ENCODE peak calls at places on chromosomes 6 and 20, in ten cellular contexts. Q is OCI-LY7; Z is ascending aorta; N is mesendoderm; S is heart right ventricle; T is CD8-positive, alpha-beta memory T cell; B is neural progenitor cell; Y is CD4-positive, CD25-positive, alpha-beta regulatory T cell; V is NT2/D1; A is adipocyte. U is an unnamed sample.

GRCh38 chr6:11971154-11971553 is 41.0 kb upstream of the HIVEP1 start:
- DNase-seq in T (no peak), N (no peak), Y (no peak), V (no peak), S (no peak), B (no peak), A (peak; percentile 85), Z (no peak), Q (no peak), U (no peak)

GRCh38 chr6:2158596-2159271 is 86.7 kb downstream of the GMDS start:
- DNase-seq in V (peak; percentile 70), Z (no peak), Y (no peak), A (peak; percentile 38), T (no peak), Q (peak; percentile 7), N (peak; percentile 95), S (no peak), B (peak; percentile 88), U (no peak)

GRCh38 chr6:140379919-140380318 is 1005.5 kb upstream of the CITED2 start:
- DNase-seq in Y (no peak), S (no peak), N (no peak), V (no peak), B (no peak), T (no peak), Q (no peak), Z (no peak), A (peak; percentile 68), U (no peak)

GRCh38 chr6:56156643-56157042 is 90.7 kb downstream of the COL21A1 start:
- DNase-seq in Q (no peak), V (no peak), Z (no peak), N (no peak), Y (no peak), A (no peak), T (no peak), S (no peak), B (no peak), U (no peak)

GRCh38 chr6:106421491-106421890 is 61.0 kb downstream of the CRYBG1 start:
- DNase-seq in Y (no peak), Q (no peak), Z (no peak), N (no peak), S (no peak), A (no peak), T (no peak), B (no peak), V (no peak), U (no peak)

GRCh38 chr20:8777866-8778265 is 291.0 kb upstream of the PLCB4 start:
- DNase-seq in V (no peak), Y (no peak), S (no peak), N (no peak), Q (no peak), Z (no peak), A (no peak), T (no peak), B (no peak), U (no peak)

GRCh38 chr6:53107091-53107490 is 41.5 kb downstream of the GCM1 start:
- DNase-seq in Y (no peak), Z (no peak), T (no peak), N (no peak), V (no peak), Q (no peak), B (no peak), A (peak; percentile 40), S (no peak), U (no peak)

GRCh38 chr20:54345817-54346216 is 129.6 kb upstream of the DOK5 start:
- DNase-seq in B (no peak), T (no peak), S (no peak), Q (no peak), N (peak; percentile 10), V (no peak), Z (no peak), Y (no peak), A (peak; percentile 27), U (no peak)

GRCh38 chr6:41167173-41167963 is 4.5 kb upstream of the TREM2 start:
- DNase-seq in Q (no peak), S (no peak), V (no peak), A (peak; percentile 38), T (no peak), B (peak; percentile 66), Y (no peak), Z (no peak), N (peak; percentile 63), U (no peak)

GRCh38 chr6:54655162-54655561 is 191.4 kb upstream of the FAM83B start:
- DNase-seq in S (no peak), A (no peak), T (no peak), V (no peak), Q (no peak), Y (no peak), N (no peak), Z (no peak), B (no peak), U (no peak)

GRCh38 chr20:53918010-53918311 is 152.4 kb downstream of the BCAS1 start:
- DNase-seq in Z (no peak), Y (no peak), V (no peak), T (no peak), N (no peak), Q (no peak), B (no peak), A (no peak), S (no peak), U (no peak)

GRCh38 chr20:35307666-35308653 is 15.7 kb upstream of the FAM83C start:
- DNase-seq in N (no peak), V (no peak), Y (no peak), S (peak; percentile 78), Z (peak; percentile 84), T (no peak), A (peak; percentile 39), Q (no peak), B (no peak), U (no peak)

GRCh38 chr6:37353761-37354525 is at the start of gene RNF8:
- DNase-seq in B (peak; percentile 95), T (peak; percentile 87), Q (peak; percentile 92), N (peak; percentile 95), Z (peak; percentile 94), S (peak; percentile 93), Y (peak; percentile 78), A (peak; percentile 96), V (peak; percentile 84), U (peak; percentile 81)

GRCh38 chr20:46324960-46325703 is 16.8 kb upstream of the CDH22 start:
- DNase-seq in A (peak; percentile 42), S (no peak), T (no peak), Y (no peak), Q (peak; percentile 15), N (peak; percentile 66), Z (no peak), B (peak; percentile 60), V (peak; percentile 38), U (no peak)

GRCh38 chr6:121498481-121499276 is 63.2 kb downstream of the GJA1 start:
- DNase-seq in S (no peak), Q (no peak), A (no peak), T (no peak), Y (no peak), V (no peak), N (no peak), B (no peak), Z (no peak), U (no peak)

DNA sequence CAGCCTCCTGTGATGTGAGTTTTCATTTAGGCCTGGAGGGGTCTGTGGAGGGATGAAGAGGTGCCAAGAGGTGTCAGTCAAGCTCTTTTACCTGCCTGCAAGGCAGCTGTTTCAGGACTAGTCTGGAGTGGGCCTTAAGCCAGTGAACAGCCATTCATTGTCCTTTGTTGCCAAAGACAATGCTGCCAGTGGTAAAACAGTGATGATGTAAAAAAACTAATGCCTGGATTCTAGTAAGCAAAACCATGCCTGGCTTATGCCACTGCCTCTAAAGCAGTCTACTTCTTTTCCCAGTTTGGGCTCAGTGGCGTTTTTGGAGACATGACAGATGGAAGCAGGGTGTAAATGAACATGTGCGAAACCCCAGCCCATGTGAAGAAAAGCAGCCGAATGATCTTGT is 93.5 kb upstream of the KCNK16 start:
- DNase-seq in B (peak; percentile 58), T (no peak), Y (no peak), N (peak; percentile 43), S (no peak), Z (no peak), A (peak; percentile 4), Q (no peak), V (no peak), U (no peak)
- H3K4me3 ChIP-seq in B (no peak overlapping the region), T (no peak overlapping the region), Y (no peak overlapping the region), N (no peak overlapping the region), S (no peak overlapping the region), Z (no peak overlapping the region), A (peak overlapping the region; percentile 2), Q (no peak overlapping the region), V (no peak overlapping the region), U (no peak overlapping the region)

DNA sequence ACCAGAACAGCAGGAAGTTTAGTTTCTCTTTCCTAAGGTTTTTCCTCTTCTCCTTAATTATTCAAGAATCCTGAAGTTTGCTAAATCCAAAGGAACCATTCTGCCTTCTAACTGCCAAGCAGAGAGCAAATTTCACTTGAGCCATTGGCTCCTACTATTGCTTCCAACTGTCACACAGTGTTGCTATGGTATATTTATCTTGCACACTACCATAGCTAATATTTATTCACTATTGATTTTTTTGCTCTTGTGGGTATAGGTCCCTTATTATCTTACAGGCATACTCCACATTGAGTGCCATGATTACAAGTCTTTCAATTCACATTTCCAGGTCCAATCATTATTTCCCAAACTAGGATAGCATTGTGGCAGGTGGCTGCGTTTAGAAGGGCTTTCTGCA is 266.7 kb upstream of the FLRT3 start:
- DNase-seq in V (no peak), Y (no peak), Q (no peak), A (no peak), B (no peak), N (no peak), T (no peak), S (no peak), Z (no peak), U (no peak)
- H3K4me1 ChIP-seq in V (no peaks in the 10 kb centered on the region), Y (no peaks in the 10 kb centered on the region), Q (no peaks in the 10 kb centered on the region), A (no peaks in the 10 kb centered on the region), B (peaks cover 21% of the 10 kb centered on the region), N (no peaks in the 10 kb centered on the region), T (no peaks in the 10 kb centered on the region), S (no peaks in the 10 kb centered on the region), Z (no peaks in the 10 kb centered on the region), U (no peaks in the 10 kb centered on the region)

GRCh38 chr20:57953638-57954037 is 243.8 kb upstream of the PMEPA1 start:
- DNase-seq in T (no peak), B (no peak), Z (no peak), V (no peak), A (peak; percentile 50), S (no peak), Y (no peak), N (no peak), Q (peak; percentile 50), U (no peak)
- H3K4me3 ChIP-seq in T (no peak overlapping the region), B (no peak overlapping the region), Z (no peak overlapping the region), V (no peak overlapping the region), A (no peak overlapping the region), S (no peak overlapping the region), Y (no peak overlapping the region), N (no peak overlapping the region), Q (no peak overlapping the region), U (no peak overlapping the region)

DNA sequence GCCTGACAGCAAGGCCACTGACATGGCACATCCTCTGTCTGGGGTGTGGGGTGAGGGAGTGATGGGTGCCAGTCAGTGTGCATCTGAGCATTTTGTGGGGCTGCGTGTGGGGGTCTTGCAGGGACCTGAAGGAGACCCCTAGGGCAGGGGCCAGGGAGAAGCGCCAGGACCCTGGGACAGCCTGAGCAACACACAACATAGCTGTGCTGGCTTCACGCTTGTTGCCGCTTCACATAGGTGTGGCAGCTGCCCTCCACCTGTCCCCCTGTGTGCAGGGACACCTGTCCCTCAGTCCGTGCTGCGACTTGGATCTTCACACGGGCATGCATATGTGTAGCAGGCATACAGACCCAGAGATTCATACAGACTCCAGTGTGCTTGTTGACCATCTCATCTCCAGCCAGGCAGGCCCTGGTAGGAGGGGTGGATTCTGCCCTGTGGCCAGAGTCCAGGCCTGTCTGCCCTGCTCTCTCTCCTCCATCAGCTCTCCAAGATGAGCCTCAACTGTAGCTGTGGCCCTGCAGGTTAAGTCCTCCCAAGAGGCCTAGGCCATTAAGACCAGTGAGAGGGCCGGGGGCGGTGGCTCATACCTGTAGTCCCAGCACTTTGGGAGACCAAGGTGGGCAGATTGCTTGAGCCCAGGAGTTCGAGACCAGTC is 3.2 kb upstream of the NPBWR2 start:
- DNase-seq in Y (no peak), A (no peak), V (no peak), S (no peak), T (no peak), N (no peak), Z (no peak), B (no peak), Q (no peak), U (no peak)
- H3K4me1 ChIP-seq in Y (no peaks in the 10 kb centered on the region), A (no peaks in the 10 kb centered on the region), V (peaks cover 21% of the 10 kb centered on the region), S (no peaks in the 10 kb centered on the region), T (no peaks in the 10 kb centered on the region), N (no peaks in the 10 kb centered on the region), Z (no peaks in the 10 kb centered on the region), B (no peaks in the 10 kb centered on the region), Q (peaks cover 14% of the 10 kb centered on the region), U (no peaks in the 10 kb centered on the region)